ENCODE peak calls at places on chromosomes 6 and 20, in four cellular contexts. One of them, this sample, is unnamed. For H3K4me1, the result is how much of the 10 kb centered on the place peaks cover.

GRCh38 chr20:50670126-50670862 is 21.0 kb downstream of the RIPOR3 start:
- DNase-seq in hepatocyte: peak
- DNase-seq in HCT116: no peak
- DNase-seq in GM23338: no peak
- DNase-seq in this sample: no peak

GRCh38 chr6:161434921-161435411 is 161.1 kb upstream of the AGPAT4 start:
- DNase-seq in hepatocyte: peak
- DNase-seq in HCT116: no peak
- DNase-seq in GM23338: no peak
- DNase-seq in this sample: no peak

GRCh38 chr20:29878281-29878741 is 1379.2 kb upstream of the DEFB115 start:
- DNase-seq in hepatocyte: no peak
- DNase-seq in HCT116: no peak
- DNase-seq in GM23338: peak
- DNase-seq in this sample: no peak

GRCh38 chr6:116206231-116206903 is 47.5 kb downstream of the TSPYL4 start:
- DNase-seq in hepatocyte: no peak
- DNase-seq in HCT116: no peak
- DNase-seq in GM23338: no peak
- DNase-seq in this sample: no peak

GRCh38 chr6:55694148-55694547 is 115.2 kb upstream of the HMGCLL1 start:
- DNase-seq in hepatocyte: peak
- DNase-seq in HCT116: no peak
- DNase-seq in GM23338: peak
- DNase-seq in this sample: no peak

GRCh38 chr6:123901441-123901840 is 97.8 kb downstream of the NKAIN2 start:
- DNase-seq in hepatocyte: no peak
- DNase-seq in HCT116: no peak
- DNase-seq in GM23338: no peak
- DNase-seq in this sample: no peak

GRCh38 chr20:4038047-4038459 is 22.7 kb upstream of the RNF24 start:
- DNase-seq in hepatocyte: peak
- DNase-seq in HCT116: no peak
- DNase-seq in GM23338: peak
- DNase-seq in this sample: peak

GRCh38 chr6:164150221-164150620 is 735.7 kb downstream of the QKI start:
- DNase-seq in hepatocyte: no peak
- DNase-seq in HCT116: no peak
- DNase-seq in GM23338: no peak
- DNase-seq in this sample: no peak

GRCh38 chr6:164108869-164109769 is 694.6 kb downstream of the QKI start:
- DNase-seq in hepatocyte: no peak
- DNase-seq in HCT116: no peak
- DNase-seq in GM23338: no peak
- DNase-seq in this sample: no peak

GRCh38 chr20:8438748-8439147 is 306.7 kb downstream of the PLCB1 start:
- DNase-seq in hepatocyte: no peak
- DNase-seq in HCT116: no peak
- DNase-seq in GM23338: no peak
- DNase-seq in this sample: no peak

GRCh38 chr6:109373762-109374161 is 8.5 kb downstream of the CD164 start:
- DNase-seq in hepatocyte: no peak
- DNase-seq in HCT116: no peak
- DNase-seq in GM23338: no peak
- DNase-seq in this sample: no peak

DNA sequence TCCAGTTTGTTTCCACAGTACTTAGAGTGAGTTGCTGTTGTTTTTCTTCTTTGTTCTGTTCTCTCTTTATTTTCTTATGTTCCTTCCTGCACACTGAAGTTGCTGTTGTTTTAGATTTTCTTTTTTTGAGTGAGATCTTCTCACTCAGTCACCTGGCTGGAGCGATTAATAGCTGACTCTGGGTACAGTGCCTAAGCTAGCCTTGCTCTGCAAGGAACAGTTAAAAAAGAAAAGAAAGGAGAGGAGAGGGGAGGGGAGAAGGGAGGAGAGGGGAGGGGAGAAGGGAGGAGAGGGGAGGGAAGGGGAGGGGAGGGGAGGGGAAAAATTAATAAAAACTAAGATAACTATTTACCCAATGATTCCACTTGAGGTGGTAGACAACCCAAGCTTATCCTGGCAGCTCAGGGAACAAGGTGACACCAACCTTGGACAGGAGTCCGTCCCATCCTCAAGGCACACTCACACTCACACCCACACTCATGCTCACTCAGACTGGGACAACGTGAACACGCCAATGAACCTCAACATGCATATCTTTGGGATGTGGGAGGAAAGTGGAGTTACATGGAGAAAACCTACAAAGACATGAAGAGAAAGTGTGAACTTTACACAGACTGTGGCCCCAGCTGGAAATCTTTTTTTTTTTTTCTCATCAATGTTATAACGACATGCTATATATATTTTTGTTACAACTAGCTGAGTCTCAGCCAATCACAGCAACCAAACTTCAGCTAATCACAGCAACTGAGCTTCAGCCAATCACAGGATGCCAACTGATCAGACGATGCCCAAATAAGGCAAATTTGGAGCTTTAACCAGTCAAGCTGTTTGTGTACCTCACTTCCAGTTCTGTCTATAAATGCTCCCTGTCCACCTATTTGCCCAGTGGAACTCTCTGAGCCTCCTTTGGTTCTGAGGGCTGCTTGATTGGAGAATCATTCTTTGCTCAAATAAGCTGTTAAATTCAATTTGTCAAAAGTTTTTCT is 124.1 kb downstream of the SGK1 start:
- DNase-seq in hepatocyte: no peak
- DNase-seq in HCT116: no peak
- DNase-seq in GM23338: no peak
- DNase-seq in this sample: no peak
- H3K4me2 ChIP-seq in hepatocyte: no peak
- H3K4me2 ChIP-seq in HCT116: no peak
- H3K4me2 ChIP-seq in GM23338: no peak
- H3K4me2 ChIP-seq in this sample: no peak

GRCh38 chr6:142932788-142933362 is 12.1 kb downstream of the HIVEP2 start:
- DNase-seq in hepatocyte: no peak
- DNase-seq in HCT116: no peak
- DNase-seq in GM23338: no peak
- DNase-seq in this sample: no peak

GRCh38 chr6:142927274-142927586 is 17.7 kb downstream of the HIVEP2 start:
- DNase-seq in hepatocyte: no peak
- DNase-seq in HCT116: no peak
- DNase-seq in GM23338: no peak
- DNase-seq in this sample: no peak

GRCh38 chr6:142926494-142927273 is 18.3 kb downstream of the HIVEP2 start:
- DNase-seq in hepatocyte: peak
- DNase-seq in HCT116: no peak
- DNase-seq in GM23338: peak
- DNase-seq in this sample: peak

GRCh38 chr6:142927904-142928303 is 17.1 kb downstream of the HIVEP2 start:
- DNase-seq in hepatocyte: no peak
- DNase-seq in HCT116: no peak
- DNase-seq in GM23338: no peak
- DNase-seq in this sample: peak

DNA sequence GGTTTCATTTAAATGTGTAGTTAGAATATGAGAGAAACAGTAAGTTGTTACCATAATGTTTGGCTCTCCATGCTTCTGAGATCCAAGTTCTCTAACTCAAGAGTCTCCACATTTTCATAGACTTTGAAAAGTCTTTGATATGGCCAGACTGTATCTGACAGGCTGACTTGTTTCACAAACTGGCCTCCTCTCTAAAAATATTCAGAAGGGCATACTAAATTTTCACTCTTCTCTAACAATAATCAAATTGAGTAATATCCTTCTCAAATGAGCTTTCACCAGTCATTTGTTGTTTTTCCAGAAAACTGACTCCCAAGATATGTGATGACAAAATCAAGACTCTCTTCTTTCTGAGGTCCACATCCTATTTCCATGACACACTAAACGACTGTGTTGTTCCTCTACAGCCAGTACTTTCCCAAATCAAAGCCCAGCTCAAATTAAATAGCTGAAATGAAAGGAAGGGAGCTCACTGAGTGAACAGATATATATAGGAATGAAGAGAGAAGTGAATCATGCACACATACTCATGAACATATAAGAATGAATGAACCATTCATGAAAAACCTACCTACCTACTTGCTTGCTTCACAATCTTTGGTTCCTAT is 15.1 kb downstream of the HIVEP2 start:
- DNase-seq in hepatocyte: no peak
- DNase-seq in HCT116: no peak
- DNase-seq in GM23338: no peak
- DNase-seq in this sample: no peak
- H3K4me1 ChIP-seq in hepatocyte: under half
- H3K4me1 ChIP-seq in HCT116: under half
- H3K4me1 ChIP-seq in GM23338: under half
- H3K4me1 ChIP-seq in this sample: half or more

GRCh38 chr6:129448965-129449364 is 261.0 kb downstream of the ARHGAP18 start:
- DNase-seq in hepatocyte: no peak
- DNase-seq in HCT116: no peak
- DNase-seq in GM23338: no peak
- DNase-seq in this sample: no peak

GRCh38 chr6:129446272-129446851 is 263.6 kb downstream of the ARHGAP18 start:
- DNase-seq in hepatocyte: no peak
- DNase-seq in HCT116: no peak
- DNase-seq in GM23338: peak
- DNase-seq in this sample: no peak

GRCh38 chr6:129440691-129441090 is 269.3 kb downstream of the ARHGAP18 start:
- DNase-seq in hepatocyte: peak
- DNase-seq in HCT116: no peak
- DNase-seq in GM23338: peak
- DNase-seq in this sample: no peak

GRCh38 chr6:129447166-129447565 is 262.8 kb downstream of the ARHGAP18 start:
- DNase-seq in hepatocyte: no peak
- DNase-seq in HCT116: no peak
- DNase-seq in GM23338: peak
- DNase-seq in this sample: no peak

DNA sequence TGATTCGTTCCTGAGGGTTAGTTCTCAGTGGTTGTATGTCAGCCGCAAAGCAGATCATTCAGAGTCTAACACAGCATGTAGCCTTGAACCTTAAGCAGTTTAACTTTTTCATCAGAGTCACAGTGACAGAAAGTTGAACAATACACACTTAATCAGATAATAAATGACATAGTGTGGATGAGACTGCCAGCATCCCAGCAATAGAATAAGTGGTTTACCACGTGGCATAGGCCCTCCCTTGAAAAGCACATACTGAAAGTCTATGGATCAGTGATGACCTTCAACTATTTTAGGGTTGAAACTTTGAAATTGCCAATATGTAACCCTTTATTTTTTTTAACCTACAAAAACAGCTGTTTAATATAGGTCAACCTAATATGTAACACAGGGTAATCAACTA is 265.3 kb downstream of the ARHGAP18 start:
- DNase-seq in hepatocyte: no peak
- DNase-seq in HCT116: no peak
- DNase-seq in GM23338: no peak
- DNase-seq in this sample: no peak
- TF ChIP-seq EZH2phosphoT487 in hepatocyte: no peak
- TF ChIP-seq EZH2phosphoT487 in HCT116: no peak
- TF ChIP-seq EZH2phosphoT487 in GM23338: no peak
- TF ChIP-seq EZH2phosphoT487 in this sample: no peak

GRCh38 chr6:6586671-6587526 is 1.6 kb upstream of the LY86 start:
- DNase-seq in hepatocyte: no peak
- DNase-seq in HCT116: no peak
- DNase-seq in GM23338: no peak
- DNase-seq in this sample: peak
- H3K4me2 ChIP-seq in hepatocyte: no peak
- H3K4me2 ChIP-seq in HCT116: no peak
- H3K4me2 ChIP-seq in GM23338: no peak
- H3K4me2 ChIP-seq in this sample: peak

GRCh38 chr6:11197846-11198245 is 34.6 kb downstream of the NEDD9 start:
- DNase-seq in hepatocyte: no peak
- DNase-seq in HCT116: no peak
- DNase-seq in GM23338: no peak
- DNase-seq in this sample: no peak

GRCh38 chr6:11198663-11199603 is 33.5 kb downstream of the NEDD9 start:
- DNase-seq in hepatocyte: no peak
- DNase-seq in HCT116: no peak
- DNase-seq in GM23338: no peak
- DNase-seq in this sample: no peak

GRCh38 chr6:11196511-11197174 is 35.8 kb downstream of the NEDD9 start:
- DNase-seq in hepatocyte: no peak
- DNase-seq in HCT116: no peak
- DNase-seq in GM23338: peak
- DNase-seq in this sample: no peak

GRCh38 chr6:11194399-11195274 is 37.8 kb downstream of the NEDD9 start:
- DNase-seq in hepatocyte: peak
- DNase-seq in HCT116: no peak
- DNase-seq in GM23338: peak
- DNase-seq in this sample: no peak

DNA sequence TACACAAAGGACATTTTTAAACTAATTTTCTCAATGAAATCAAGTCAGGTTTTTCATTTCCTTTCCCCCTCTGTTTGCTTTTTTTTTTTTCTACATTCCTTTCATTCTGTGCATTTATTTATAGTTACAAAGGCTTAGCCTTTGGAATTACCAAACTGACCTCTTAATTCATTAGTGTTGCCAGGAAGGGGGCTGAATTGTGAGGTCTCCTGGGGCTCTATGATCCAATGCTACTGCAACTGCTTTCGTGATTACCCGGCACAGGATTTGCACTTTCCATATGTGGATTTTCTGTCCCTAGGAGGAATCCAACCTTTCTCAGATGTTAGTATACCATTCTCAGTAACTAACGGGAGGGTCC is 35.3 kb downstream of the NEDD9 start:
- DNase-seq in hepatocyte: no peak
- DNase-seq in HCT116: no peak
- DNase-seq in GM23338: peak
- DNase-seq in this sample: no peak
- H3K4me1 ChIP-seq in hepatocyte: under half
- H3K4me1 ChIP-seq in HCT116: under half
- H3K4me1 ChIP-seq in GM23338: half or more
- H3K4me1 ChIP-seq in this sample: under half

DNA sequence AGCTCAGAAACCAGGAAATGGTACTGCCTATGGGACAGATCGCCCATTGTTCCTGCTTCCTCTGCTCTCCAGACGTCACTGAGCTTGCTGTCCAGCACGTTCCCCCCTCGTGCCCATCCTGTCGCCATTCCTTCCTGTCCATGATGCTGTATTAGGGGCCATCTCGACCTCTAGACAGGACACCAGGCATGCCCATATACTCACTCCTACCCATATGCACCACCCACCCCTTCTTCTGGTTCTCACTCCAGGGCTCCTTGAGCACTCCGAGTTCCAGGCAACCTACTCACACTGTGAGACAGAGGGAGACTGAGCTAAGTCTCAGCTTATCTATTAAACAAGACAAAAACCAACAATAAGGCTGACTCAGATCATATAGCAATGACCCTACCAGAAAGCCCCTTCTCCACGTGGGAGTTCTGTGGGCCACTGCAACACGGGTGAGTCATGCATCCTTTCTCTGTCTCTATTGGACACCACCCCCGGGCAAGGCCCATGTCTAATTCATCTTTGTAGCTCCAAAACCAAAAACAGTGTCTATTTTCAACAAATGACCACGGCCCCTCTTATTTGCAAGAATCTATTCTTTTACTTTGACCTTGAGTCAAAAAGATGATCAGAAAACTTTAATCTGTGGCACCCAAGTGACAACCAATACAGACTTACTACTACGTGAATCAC is 65.7 kb downstream of the PSMG4 start:
- DNase-seq in hepatocyte: peak
- DNase-seq in HCT116: no peak
- DNase-seq in GM23338: no peak
- DNase-seq in this sample: no peak
- TF ChIP-seq EZH2phosphoT487 in hepatocyte: no peak
- TF ChIP-seq EZH2phosphoT487 in HCT116: no peak
- TF ChIP-seq EZH2phosphoT487 in GM23338: no peak
- TF ChIP-seq EZH2phosphoT487 in this sample: no peak